ENCODE peak calls at places on chromosomes 1 and 21, in four cellular contexts. S, K, H and P are unnamed samples.

GRCh38 chr1:172779501-172779900 is 120.6 kb downstream of the FASLG start:
- DNase-seq in S (no peak), H (no peak), K (no peak), P (no peak)

GRCh38 chr21:31941694-31942093 is 68.9 kb downstream of the HUNK start:
- DNase-seq in H (no peak), K (no peak), S (no peak), P (no peak)

GRCh38 chr1:234477373-234478151 is 1.4 kb downstream of the TARBP1 start:
- DNase-seq in K (no peak), S (no peak), H (no peak), P (no peak)

GRCh38 chr1:32619701-32620485 is 30.5 kb downstream of the ZBTB8OS start:
- DNase-seq in S (no peak), K (no peak), H (peak; percentile 45), P (no peak)

GRCh38 chr1:54199151-54199764 is 572 bp downstream of the CYB5RL start:
- DNase-seq in S (peak; percentile 16), K (no peak), H (no peak), P (no peak)

GRCh38 chr1:160779662-160780397 is 16.1 kb upstream of the LY9 start:
- DNase-seq in S (peak; percentile 50), H (no peak), K (peak; percentile 69), P (peak; percentile 66)

GRCh38 chr1:53172751-53173498 is 23.7 kb upstream of the CPT2 start:
- DNase-seq in S (peak; percentile 59), H (no peak), K (peak; percentile 34), P (peak; percentile 20)

GRCh38 chr1:218171302-218171893 is 113.7 kb upstream of the RRP15 start:
- DNase-seq in H (peak; percentile 42), K (no peak), S (peak; percentile 7), P (peak; percentile 43)

GRCh38 chr1:60133848-60134247 is 60.3 kb upstream of the C1orf87 start:
- DNase-seq in K (no peak), H (no peak), S (no peak), P (no peak)

GRCh38 chr1:200154069-200154767 is 126.7 kb downstream of the NR5A2 start:
- DNase-seq in H (peak; percentile 94), S (no peak), K (peak; percentile 90), P (peak; percentile 94)

GRCh38 chr1:119279441-119280415 is 88.9 kb upstream of the HAO2 start:
- DNase-seq in H (peak; percentile 79), S (peak; percentile 22), K (no peak), P (no peak)

GRCh38 chr1:39491146-39491921 is at the start of gene BMP8A:
- DNase-seq in K (peak; percentile 97), S (peak; percentile 79), H (peak; percentile 65), P (peak; percentile 62)
- TF ChIP-seq MYC in K (no peak), S (no peak), H (no peak), P (no peak)

GRCh38 chr1:24526940-24527542 is 24.4 kb downstream of the RCAN3 start:
- DNase-seq in K (peak; percentile 46), S (peak; percentile 26), H (peak; percentile 23), P (peak; percentile 43)
- TF ChIP-seq MAX in K (no peak), S (no peak), H (no peak), P (no peak)

GRCh38 chr1:40059292-40059959 is 18.9 kb downstream of the CAP1 start:
- DNase-seq in H (peak; percentile 80), K (peak; percentile 56), S (no peak), P (peak; percentile 81)
- H3K4me3 ChIP-seq in H (no peak overlapping the region), K (no peak overlapping the region), S (no peak overlapping the region), P (peak overlapping the region; percentile 32)

GRCh38 chr1:109385417-109385816 is 12.3 kb downstream of the SORT1 start:
- DNase-seq in H (no peak), S (no peak), K (no peak), P (no peak)
- TF ChIP-seq MYC in H (no peak), S (no peak), K (no peak), P (no peak)

GRCh38 chr1:30275926-30276736 is 447.3 kb downstream of the MATN1 start:
- DNase-seq in H (no peak), K (no peak), S (no peak), P (no peak)
- TF ChIP-seq MAX in H (no peak), K (no peak), S (no peak), P (no peak)

GRCh38 chr1:223886516-223886921 is 40.8 kb upstream of the TP53BP2 start:
- DNase-seq in H (no peak), K (no peak), S (no peak), P (no peak)

GRCh38 chr1:223885614-223886013 is 39.9 kb upstream of the TP53BP2 start:
- DNase-seq in K (no peak), H (no peak), S (no peak), P (no peak)

GRCh38 chr1:223887724-223888428 is 42.1 kb upstream of the TP53BP2 start:
- DNase-seq in H (peak; percentile 90), K (no peak), S (peak; percentile 78), P (no peak)
- H3K4me3 ChIP-seq in H (no peak overlapping the region), K (no peak overlapping the region), S (peak overlapping the region; percentile 2), P (no peak overlapping the region)

GRCh38 chr1:226722240-226722900 is 16.7 kb downstream of the ITPKB start:
- DNase-seq in S (no peak), K (no peak), H (no peak), P (no peak)
- TF ChIP-seq MYC in S (no peak), K (no peak), H (no peak), P (no peak)

DNA sequence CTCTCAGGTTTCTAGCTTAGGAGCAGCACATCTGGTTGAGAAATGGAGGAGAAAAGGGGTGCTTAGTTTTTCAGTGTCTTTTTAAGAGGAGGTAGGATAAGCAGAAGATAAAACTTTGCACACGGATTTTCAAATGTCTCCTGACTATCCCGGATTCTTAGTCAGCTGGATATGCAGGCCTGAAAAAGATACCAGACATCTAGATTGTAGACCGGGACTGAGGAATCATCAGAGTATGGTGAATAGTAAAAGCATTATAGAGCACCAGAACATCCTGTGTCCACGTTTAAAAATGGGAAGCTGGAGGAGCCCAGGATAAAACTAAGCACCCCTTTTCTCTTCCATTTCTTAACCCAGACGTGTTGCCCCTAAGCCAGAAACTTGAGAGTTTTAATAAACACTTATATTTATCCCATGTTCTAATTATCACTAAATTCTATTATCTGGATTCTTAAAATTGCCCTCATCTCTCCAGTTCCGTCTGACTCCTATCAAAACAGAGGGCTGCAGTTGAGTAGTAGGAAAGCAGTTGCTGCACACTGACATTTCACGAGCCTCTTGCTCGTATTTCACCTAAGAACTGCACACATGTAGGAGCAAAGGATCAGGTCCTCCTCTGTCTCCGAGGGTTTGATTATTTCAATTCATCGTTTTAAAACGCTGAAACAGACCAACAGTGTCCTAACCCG is 609 bp downstream of the PIGK start:
- DNase-seq in K (peak; percentile 10), H (no peak), S (no peak), P (no peak)
- TF ChIP-seq MAX in K (no peak), H (no peak), S (no peak), P (no peak)

GRCh38 chr1:181314959-181315358 is 168.4 kb upstream of the CACNA1E start:
- DNase-seq in H (no peak), K (no peak), S (no peak), P (no peak)

GRCh38 chr1:181317261-181317924 is 165.9 kb upstream of the CACNA1E start:
- DNase-seq in S (no peak), K (no peak), H (no peak), P (no peak)

GRCh38 chr1:181319903-181320302 is 163.4 kb upstream of the CACNA1E start:
- DNase-seq in H (no peak), K (no peak), S (no peak), P (no peak)

GRCh38 chr1:181318858-181319235 is 164.5 kb upstream of the CACNA1E start:
- DNase-seq in S (no peak), K (no peak), H (no peak), P (peak; percentile 16)

GRCh38 chr1:181318022-181318857 is 165.1 kb upstream of the CACNA1E start:
- DNase-seq in K (no peak), S (no peak), H (no peak), P (no peak)
- H3K4me3 ChIP-seq in K (no peak overlapping the region), S (no peak overlapping the region), H (no peak overlapping the region), P (no peak overlapping the region)